ENCODE peak calls at places on chromosomes 1 and 21, in seven cellular contexts. H is WTC11; W is activated CD4-positive, alpha-beta T cell treated with anti-CD3 and anti-CD28 coated beads for 36 hours; G is A549; L is foreskin fibroblast; A is caudate nucleus; B is HT1080. R is an unnamed sample.

GRCh38 chr21:42080788-42081083 is 9.6 kb downstream of the UMODL1 start:
- DNase-seq in A (no peak), H (no peak), W (no peak), B (no peak), G (no peak), L (peak), R (peak)

GRCh38 chr1:191206808-191207207 is 729.1 kb upstream of the BRINP3 start:
- DNase-seq in G (no peak), W (no peak), A (no peak), H (no peak), B (peak), L (peak), R (peak)

GRCh38 chr1:2913091-2913490 is 108.2 kb upstream of the ACTRT2 start:
- DNase-seq in B (no peak), W (no peak), G (no peak), L (no peak), H (no peak), A (no peak), R (no peak)

GRCh38 chr1:64335634-64336033 is 132.2 kb downstream of the UBE2U start:
- DNase-seq in G (no peak), L (no peak), A (no peak), W (no peak), B (no peak), H (no peak), R (no peak)

GRCh38 chr1:20390589-20391331 is 95.2 kb downstream of the CAMK2N1 start:
- DNase-seq in B (peak), A (no peak), L (no peak), G (no peak), H (no peak), W (no peak), R (no peak)

GRCh38 chr1:95497566-95497965 is 263.6 kb downstream of the RWDD3 start:
- DNase-seq in W (no peak), H (no peak), B (peak), G (no peak), A (no peak), L (no peak), R (no peak)

GRCh38 chr1:19676438-19676922 is 11.8 kb downstream of the HTR6 start:
- DNase-seq in B (peak), A (no peak), G (peak), W (peak), H (peak), L (peak), R (peak)

GRCh38 chr1:11804666-11805453 is 904 bp downstream of the MTHFR start:
- DNase-seq in L (peak), W (peak), B (no peak), H (no peak), A (no peak), G (no peak), R (peak)

GRCh38 chr1:171141336-171142051 is 43.6 kb upstream of the FMO2 start:
- DNase-seq in L (peak), G (no peak), B (no peak), A (no peak), H (no peak), W (no peak), R (no peak)

GRCh38 chr1:180167021-180167701 is 12.5 kb downstream of the QSOX1 start:
- DNase-seq in G (no peak), W (no peak), L (no peak), H (no peak), A (no peak), B (no peak), R (no peak)

GRCh38 chr1:86616871-86617270 is 70.0 kb downstream of the CLCA4 start:
- DNase-seq in L (no peak), B (no peak), A (no peak), G (no peak), H (no peak), W (peak), R (peak)

GRCh38 chr1:27428316-27429028 is 36.0 kb downstream of the GPR3 start:
- DNase-seq in H (no peak), W (peak), A (no peak), L (peak), G (no peak), B (no peak), R (peak)

GRCh38 chr1:71093938-71094337 is 13.1 kb upstream of the ZRANB2 start:
- DNase-seq in W (no peak), G (no peak), B (no peak), A (no peak), L (peak), H (no peak), R (peak)

GRCh38 chr1:61322008-61322744 is 239.8 kb downstream of the NFIA start:
- DNase-seq in G (no peak), L (no peak), A (no peak), W (no peak), B (no peak), H (no peak), R (no peak)

GRCh38 chr1:199083680-199084079 is 444.8 kb downstream of the PTPRC start:
- DNase-seq in G (no peak), B (no peak), L (peak), W (no peak), A (no peak), H (no peak), R (no peak)

GRCh38 chr1:201795066-201795465 is 33.9 kb upstream of the IPO9 start:
- DNase-seq in L (peak), A (no peak), G (no peak), W (no peak), B (peak), H (no peak), R (peak)

GRCh38 chr1:111821121-111821745 is 65.5 kb downstream of the DDX20 start:
- DNase-seq in H (no peak), L (no peak), B (no peak), W (no peak), G (no peak), A (no peak), R (peak)

GRCh38 chr1:74579425-74579824 is 67.0 kb upstream of the LRRC53 start:
- DNase-seq in H (no peak), B (no peak), L (no peak), A (no peak), W (no peak), G (no peak), R (no peak)

GRCh38 chr1:51981555-51981954 is 8.9 kb downstream of the RAB3B start:
- DNase-seq in H (no peak), A (no peak), G (no peak), L (no peak), W (no peak), B (no peak), R (no peak)

GRCh38 chr1:67723620-67724019 is 38.6 kb downstream of the GADD45A start:
- DNase-seq in H (no peak), G (no peak), W (peak), L (peak), B (peak), A (no peak), R (peak)

GRCh38 chr1:41454406-41454805 is 30.1 kb downstream of the EDN2 start:
- DNase-seq in L (no peak), B (peak), G (no peak), H (no peak), A (no peak), W (no peak), R (no peak)

GRCh38 chr1:183180213-183180612 is 5.9 kb upstream of the LAMC2 start:
- DNase-seq in W (no peak), G (peak), B (peak), A (peak), L (peak), H (no peak), R (peak)

GRCh38 chr1:8497196-8497878 is 179.4 kb downstream of the SLC45A1 start:
- DNase-seq in G (no peak), A (no peak), L (peak), B (no peak), W (no peak), H (no peak), R (peak)

R was measured in kidney tubule cell.